ENCODE peak calls at places on chromosomes 4 and X, in four cellular contexts. U is K562, K is HL-60, I is GM12878. X is an unnamed sample.

GRCh38 chrX:152154050-152154449 is 15.7 kb upstream of the MAGEA10 start:
- DNase-seq in U (peak; percentile 41), I (no peak), K (no peak), X (no peak)

GRCh38 chr4:47839259-47839658 is 1.4 kb upstream of the CORIN start:
- DNase-seq in K (no peak), I (peak; percentile 21), U (no peak), X (peak; percentile 23)

GRCh38 chr4:23234018-23234417 is 541.3 kb downstream of the GBA3 start:
- DNase-seq in U (no peak), K (no peak), I (no peak), X (no peak)

GRCh38 chr4:25299476-25300203 is 12.9 kb upstream of the ZCCHC4 start:
- DNase-seq in U (no peak), I (no peak), K (no peak), X (no peak)

GRCh38 chr4:184430163-184430562 is 44.2 kb downstream of the IRF2 start:
- DNase-seq in I (no peak), U (no peak), K (no peak), X (no peak)

GRCh38 chr4:138761638-138762205 is 253.9 kb upstream of the NOCT start:
- DNase-seq in U (no peak), K (no peak), I (no peak), X (no peak)

GRCh38 chr4:108336076-108336475 is 167.3 kb upstream of the LEF1 start:
- DNase-seq in U (no peak), K (no peak), I (no peak), X (no peak)

GRCh38 chr4:90357117-90357710 is 230.0 kb downstream of the CCSER1 start:
- DNase-seq in I (no peak), U (peak; percentile 2), K (peak; percentile 12), X (no peak)

GRCh38 chrX:23515028-23515427 is 152.3 kb upstream of the PRDX4 start:
- DNase-seq in K (no peak), I (no peak), U (no peak), X (no peak)

GRCh38 chrX:37926700-37927099 is 79.3 kb upstream of the DYNLT3 start:
- DNase-seq in I (peak; percentile 4), U (peak; percentile 12), K (no peak), X (no peak)

DNA sequence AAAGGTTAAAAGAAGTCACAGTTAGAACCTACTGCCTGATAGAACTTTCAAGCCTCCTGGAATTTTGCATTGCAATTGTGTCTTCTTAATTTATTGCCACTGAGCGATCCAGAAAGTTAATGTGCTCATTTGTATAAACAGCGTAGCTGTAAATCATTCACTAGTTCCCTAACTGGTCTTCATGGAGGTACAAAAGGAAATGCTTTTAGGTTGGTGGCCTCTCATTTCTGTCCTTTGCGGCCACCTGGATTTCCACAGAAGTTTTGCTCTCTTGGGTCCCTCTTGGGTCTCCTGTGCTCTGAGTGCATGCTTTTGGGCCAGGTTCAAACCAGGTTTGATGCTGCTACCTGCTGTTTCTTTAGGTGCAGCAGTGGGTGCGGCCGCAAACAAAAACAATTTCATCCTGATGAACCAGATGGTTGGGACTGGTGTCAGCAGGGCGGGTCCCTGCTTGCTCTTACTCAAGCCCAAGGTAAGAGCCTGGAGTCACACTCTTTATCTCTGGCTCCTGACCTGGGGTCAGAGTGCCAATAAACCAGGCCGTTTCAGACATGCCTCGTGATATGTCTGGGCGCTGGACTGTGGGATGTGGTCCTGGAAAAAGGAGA is 270.0 kb downstream of the PTTG2 start:
- DNase-seq in I (no peak), U (peak; percentile 60), K (no peak), X (no peak)
- TF ChIP-seq POLR2AphosphoS5 in I (no peak), U (no peak), K (no peak), X (no peak)

GRCh38 chr4:11468901-11469300 is 40.2 kb upstream of the HS3ST1 start:
- DNase-seq in U (no peak), K (no peak), I (no peak), X (no peak)

GRCh38 chr4:11470709-11471441 is 42.2 kb upstream of the HS3ST1 start:
- DNase-seq in K (no peak), I (no peak), U (no peak), X (no peak)

GRCh38 chr4:11469900-11470708 is 41.4 kb upstream of the HS3ST1 start:
- DNase-seq in U (no peak), I (peak; percentile 38), K (no peak), X (no peak)

GRCh38 chr4:11472535-11472934 is 43.8 kb upstream of the HS3ST1 start:
- DNase-seq in U (no peak), K (no peak), I (no peak), X (no peak)

DNA sequence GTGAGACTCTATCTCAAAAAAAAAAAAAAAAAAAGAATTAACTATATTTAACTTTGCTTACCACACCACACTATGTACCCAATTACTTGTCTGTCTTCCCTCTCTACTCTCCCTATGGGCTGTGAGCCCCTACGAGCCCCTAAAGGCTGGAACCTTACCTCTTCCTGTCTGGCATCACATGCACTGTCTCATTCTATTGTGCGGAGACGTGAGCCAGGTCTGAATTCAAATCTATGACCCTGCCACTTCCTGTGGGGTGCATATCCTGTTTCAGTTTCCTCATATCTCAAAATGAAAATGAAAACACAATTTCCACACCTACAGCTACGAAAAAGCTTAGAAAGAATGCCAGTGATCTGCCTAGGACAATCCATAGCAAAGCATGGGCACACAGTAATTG is 42.9 kb upstream of the HS3ST1 start:
- DNase-seq in U (no peak), I (peak; percentile 39), K (no peak), X (no peak)
- TF ChIP-seq SPI1 in U (no peak), I (no peak), K (peak; percentile 50), X (peak; percentile 44)

DNA sequence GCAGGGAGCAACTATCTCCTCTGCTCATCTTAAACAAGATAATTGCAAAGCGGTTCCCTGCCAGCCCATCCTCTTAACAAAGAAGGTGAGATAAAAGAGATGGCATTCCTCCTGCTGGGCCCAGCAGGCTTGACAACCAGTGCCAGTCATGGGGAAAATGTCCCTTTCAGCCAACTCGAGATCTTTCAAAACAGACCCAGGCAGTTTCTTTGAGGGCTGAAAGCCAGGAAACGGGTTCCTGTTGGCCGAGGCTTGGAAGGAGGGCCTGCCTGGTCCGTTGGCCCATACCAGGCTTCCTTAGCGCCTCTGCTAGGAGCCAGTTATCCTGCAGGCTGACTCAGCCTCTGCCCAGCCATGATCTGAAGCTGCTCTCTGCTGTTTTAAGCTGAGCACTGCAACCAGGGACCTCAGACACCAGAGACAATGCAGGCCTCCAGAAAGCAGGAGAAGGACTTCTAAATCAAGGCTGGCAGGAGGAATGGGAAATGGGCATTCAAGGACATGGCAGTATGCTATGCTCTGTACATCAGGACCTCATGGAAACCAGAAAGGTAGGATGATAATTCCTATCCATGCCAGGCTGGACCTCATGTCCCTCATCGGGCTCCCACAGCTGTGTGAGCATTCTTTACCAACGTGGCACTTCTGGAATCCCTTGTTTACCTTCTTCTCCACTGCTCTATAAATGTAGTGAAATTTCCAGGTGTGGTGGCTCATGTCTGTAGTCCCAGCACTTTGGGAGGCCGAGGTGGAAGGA is 42.4 kb upstream of the SLC2A9 start:
- DNase-seq in K (peak; percentile 33), U (no peak), I (no peak), X (no peak)
- TF ChIP-seq POLR2AphosphoS5 in K (no peak), U (no peak), I (no peak), X (no peak)

DNA sequence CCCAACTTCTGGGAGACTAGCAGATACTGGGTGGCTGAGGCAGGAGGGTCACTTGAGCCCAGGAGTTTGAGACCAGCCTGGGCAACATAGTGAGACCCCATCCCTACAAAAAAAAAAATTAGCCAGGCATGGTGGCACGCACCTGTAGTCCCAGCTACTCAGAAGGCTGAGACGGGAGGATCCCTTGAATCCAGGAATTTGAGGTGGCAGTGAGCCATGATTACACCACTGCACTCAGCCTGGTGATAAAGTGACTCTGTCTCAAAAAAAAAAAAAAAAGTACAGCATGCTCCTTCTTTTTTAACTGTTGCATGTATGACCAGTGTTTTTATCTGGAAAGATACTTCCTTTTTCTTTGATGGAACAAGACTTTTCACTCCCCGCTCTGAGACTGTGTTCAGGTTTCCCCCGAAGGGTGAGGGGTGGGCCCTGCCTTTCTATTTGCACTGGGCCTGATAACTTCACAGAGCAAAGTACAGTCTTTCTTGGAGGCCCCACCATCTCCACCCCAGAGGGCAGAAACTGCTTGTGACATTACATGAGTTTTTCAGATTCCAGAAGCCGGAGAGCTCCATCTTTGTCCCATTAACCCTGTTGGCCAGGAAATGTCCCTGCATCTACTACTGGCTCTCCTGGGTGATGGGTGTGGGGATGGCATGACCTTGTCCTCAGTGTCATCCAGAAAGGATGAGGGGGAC is 35.2 kb downstream of the NYX start:
- DNase-seq in K (no peak), I (no peak), U (no peak), X (no peak)
- TF ChIP-seq SPI1 in K (no peak), I (no peak), U (no peak), X (no peak)

GRCh38 chr4:54781771-54782170 is 124.0 kb downstream of the KIT start:
- DNase-seq in I (no peak), K (no peak), U (no peak), X (no peak)
- TF ChIP-seq POLR2AphosphoS5 in I (no peak), K (no peak), U (no peak), X (no peak)

GRCh38 chr4:106985830-106986229 is 50.3 kb downstream of the DKK2 start:
- DNase-seq in I (no peak), K (no peak), U (no peak), X (no peak)

GRCh38 chr4:106987314-106987713 is 48.8 kb downstream of the DKK2 start:
- DNase-seq in I (no peak), U (no peak), K (no peak), X (no peak)

GRCh38 chr4:106982711-106983211 is 53.4 kb downstream of the DKK2 start:
- DNase-seq in I (no peak), U (no peak), K (no peak), X (no peak)

GRCh38 chr4:106981431-106981830 is 54.7 kb downstream of the DKK2 start:
- DNase-seq in I (no peak), U (no peak), K (no peak), X (no peak)

GRCh38 chr4:106986486-106986885 is 49.6 kb downstream of the DKK2 start:
- DNase-seq in K (no peak), U (no peak), I (no peak), X (no peak)
- TF ChIP-seq SPI1 in K (no peak), U (no peak), I (no peak), X (no peak)

DNA sequence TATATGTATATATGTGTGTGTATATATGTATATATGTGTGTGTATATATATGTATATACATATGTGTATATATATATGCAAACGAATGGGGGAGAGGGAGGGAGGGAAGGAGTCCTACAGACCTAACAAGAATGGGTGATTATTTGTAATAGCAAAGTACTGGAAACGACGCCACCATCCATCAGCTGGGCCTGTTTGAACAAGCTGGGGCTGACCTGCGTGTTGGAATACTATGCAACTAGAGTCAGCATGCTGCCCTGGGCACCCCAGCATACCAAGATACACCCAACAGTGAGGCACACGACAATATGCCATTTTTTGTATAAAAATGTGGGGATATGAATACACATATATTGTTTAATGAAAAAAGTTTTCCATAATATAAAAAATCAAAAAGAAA is 21.6 kb upstream of the CCNQ start:
- DNase-seq in U (no peak), I (no peak), K (no peak), X (no peak)
- TF ChIP-seq POLR2AphosphoS5 in U (no peak), I (no peak), K (no peak), X (no peak)

GRCh38 chrX:103212749-103213457 is 2.0 kb upstream of the BEX4 start:
- DNase-seq in I (no peak), U (no peak), K (no peak), X (no peak)
- TF ChIP-seq SPI1 in I (no peak), U (no peak), K (no peak), X (no peak)

X was measured in GM12891.